ENCODE peak calls at places on chromosomes 7 and 10, in four cellular contexts. C is mesendoderm, D is IMR-90, E is H1. N is an unnamed sample.
A peak's percentile ranks its signal among the peaks of the same experiment; 100 is the strongest.

GRCh38 chr7:132055331-132056120 is 499.1 kb upstream of the PODXL start:
- DNase-seq in E (no peak), C (no peak), D (no peak), N (no peak)

GRCh38 chr7:151157645-151158329 is 9.7 kb downstream of the GBX1 start:
- DNase-seq in C (no peak), E (no peak), D (peak; percentile 26), N (no peak)

GRCh38 chr7:477626-478220 is 41.9 kb downstream of the PDGFA start:
- DNase-seq in C (no peak), D (peak; percentile 15), E (no peak), N (no peak)

GRCh38 chr7:129771928-129772479 is 160.5 kb downstream of the NRF1 start:
- DNase-seq in E (no peak), D (no peak), C (peak; percentile 41), N (peak; percentile 56)

GRCh38 chr7:33050425-33051318 is 11.9 kb downstream of the NT5C3A start:
- DNase-seq in E (no peak), C (peak; percentile 47), D (peak; percentile 59), N (no peak)

GRCh38 chr7:104096683-104097082 is 107.2 kb upstream of the RELN start:
- DNase-seq in C (peak; percentile 63), E (no peak), D (peak; percentile 18), N (no peak)

GRCh38 chr7:132251327-132251659 is 325.0 kb downstream of the PLXNA4 start:
- DNase-seq in E (no peak), C (peak; percentile 22), D (no peak), N (peak; percentile 44)

GRCh38 chr10:70267161-70267933 is 16.5 kb downstream of the NPFFR1 start:
- DNase-seq in C (peak; percentile 54), D (peak; percentile 98), E (no peak), N (peak; percentile 73)

GRCh38 chr7:121204537-121204936 is 124.3 kb upstream of the WNT16 start:
- DNase-seq in D (peak; percentile 32), E (no peak), C (no peak), N (no peak)

GRCh38 chr7:23357190-23358093 is 58.3 kb downstream of the MALSU1 start:
- DNase-seq in E (no peak), D (peak; percentile 56), C (peak; percentile 44), N (no peak)

GRCh38 chr10:24723788-24724380 is at the start of gene ARHGAP21:
- DNase-seq in E (no peak), D (peak; percentile 68), C (peak; percentile 82), N (peak; percentile 61)

GRCh38 chr7:20296444-20296843 is 34.3 kb upstream of the ITGB8 start:
- DNase-seq in D (no peak), C (no peak), E (no peak), N (no peak)

GRCh38 chr7:1085910-1086421 is 1.9 kb upstream of the GPER1 start:
- DNase-seq in C (no peak), D (peak; percentile 55), E (no peak), N (no peak)

GRCh38 chr10:69104994-69105790 is 17.3 kb downstream of the SRGN start:
- DNase-seq in D (no peak), C (no peak), E (no peak), N (no peak)

GRCh38 chr10:93678386-93678785 is 24.0 kb downstream of the FRA10AC1 start:
- DNase-seq in E (no peak), D (no peak), C (peak; percentile 82), N (no peak)

GRCh38 chr10:88915781-88916180 is 35.7 kb downstream of the STAMBPL1 start:
- DNase-seq in C (peak; percentile 82), E (no peak), D (no peak), N (no peak)

GRCh38 chr10:79886345-79886744 is 59.8 kb downstream of the NUTM2E start:
- DNase-seq in C (no peak), E (no peak), D (no peak), N (no peak)

GRCh38 chr10:83881647-83882046 is 257.7 kb upstream of the GHITM start:
- DNase-seq in D (no peak), C (no peak), E (no peak), N (no peak)

GRCh38 chr10:71225291-71226058 is 13.1 kb downstream of the UNC5B start:
- DNase-seq in C (no peak), D (no peak), E (no peak), N (no peak)

GRCh38 chr7:135193615-135194081 is 17.7 kb downstream of the WDR91 start:
- DNase-seq in C (no peak), E (no peak), D (peak; percentile 97), N (no peak)

GRCh38 chr7:30510124-30511074 is 5.8 kb upstream of the GGCT start:
- DNase-seq in D (peak; percentile 44), C (peak; percentile 54), E (no peak), N (no peak)

GRCh38 chr10:123669901-123670300 is 3.7 kb downstream of the GPR26 start:
- DNase-seq in E (no peak), C (no peak), D (no peak), N (no peak)

GRCh38 chr10:17435898-17436297 is 18.5 kb downstream of the ST8SIA6 start:
- DNase-seq in E (no peak), D (no peak), C (no peak), N (no peak)

GRCh38 chr7:35613150-35613549 is 81.8 kb downstream of the HERPUD2 start:
- DNase-seq in C (no peak), E (no peak), D (peak; percentile 57), N (no peak)

GRCh38 chr10:70815504-70816219 is at the start of gene SGPL1:
- DNase-seq in E (peak; percentile 46), D (peak; percentile 71), C (peak; percentile 90), N (peak; percentile 86)

GRCh38 chr10:1309969-1310789 is 254.0 kb downstream of the WDR37 start:
- DNase-seq in E (peak; percentile 25), D (no peak), C (peak; percentile 63), N (peak; percentile 73)

GRCh38 chr10:49615721-49616120 is 1.9 kb downstream of the CHAT start:
- DNase-seq in E (no peak), C (no peak), D (no peak), N (peak; percentile 15)

GRCh38 chr10:74730246-74730645 is 96.2 kb upstream of the KAT6B start:
- DNase-seq in C (peak; percentile 67), D (no peak), E (peak; percentile 56), N (peak; percentile 76)

GRCh38 chr7:41924798-41925197 is 221.9 kb upstream of the INHBA start:
- DNase-seq in D (no peak), E (no peak), C (no peak), N (no peak)

GRCh38 chr7:40199076-40199802 is 64.4 kb downstream of the SUGCT start:
- DNase-seq in E (no peak), C (peak; percentile 24), D (peak; percentile 63), N (no peak)

GRCh38 chr7:121531175-121532070 is 135.3 kb upstream of the FAM3C start:
- DNase-seq in C (peak; percentile 80), E (no peak), D (no peak), N (no peak)

GRCh38 chr10:76902949-76903348 is 734.7 kb downstream of the KCNMA1 start:
- DNase-seq in D (no peak), E (peak; percentile 31), C (peak; percentile 60), N (peak; percentile 77)

GRCh38 chr7:36638586-36639265 is 85.6 kb downstream of the AOAH start:
- DNase-seq in E (no peak), D (no peak), C (no peak), N (no peak)

GRCh38 chr10:80199828-80200227 is 5.5 kb downstream of the ANXA11 start:
- DNase-seq in E (no peak), C (peak; percentile 46), D (peak; percentile 82), N (no peak)

GRCh38 chr7:85234746-85235145 is 47.9 kb upstream of the SEMA3D start:
- DNase-seq in E (no peak), C (no peak), D (peak; percentile 32), N (no peak)

GRCh38 chr7:46610746-46611145 is 689.7 kb upstream of the IGFBP3 start:
- DNase-seq in D (peak; percentile 13), E (no peak), C (no peak), N (no peak)

GRCh38 chr7:103771294-103771693 is 218.2 kb downstream of the RELN start:
- DNase-seq in D (no peak), E (no peak), C (peak; percentile 68), N (peak; percentile 49)

GRCh38 chr10:17744395-17744841 is 7.6 kb upstream of the TMEM236 start:
- DNase-seq in C (no peak), E (no peak), D (no peak), N (no peak)

DNA sequence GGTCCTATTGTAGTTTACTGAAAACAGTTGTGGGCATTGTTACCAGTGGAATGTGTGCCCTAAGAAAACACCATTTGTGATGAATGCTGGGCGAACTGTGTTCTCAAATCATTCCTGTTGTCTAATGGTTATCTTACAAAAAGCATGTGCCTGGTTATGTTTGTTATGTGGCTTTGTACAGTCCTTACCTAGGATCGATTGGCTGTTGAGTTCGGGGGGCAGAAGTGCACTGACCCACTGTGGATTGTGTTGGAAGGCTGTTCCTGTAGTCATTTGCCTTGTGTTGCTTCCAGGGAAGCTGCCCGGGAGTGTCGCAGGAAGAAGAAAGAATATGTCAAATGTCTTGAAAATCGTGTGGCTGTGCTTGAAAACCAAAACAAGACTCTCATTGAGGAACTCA is 84.3 kb downstream of the CREM start:
- DNase-seq in D (no peak), C (no peak), E (no peak), N (no peak)
- H4K5ac ChIP-seq in D (no peak overlapping the region), C (no peak overlapping the region), E (no peak overlapping the region), N (no peak overlapping the region)

GRCh38 chr7:65279795-65280194 is 93.9 kb upstream of the ZNF92 start:
- DNase-seq in E (no peak), C (no peak), D (no peak), N (no peak)
- H4K5ac ChIP-seq in E (no peak overlapping the region), C (no peak overlapping the region), D (no peak overlapping the region), N (no peak overlapping the region)

GRCh38 chr7:149782682-149783345 is 9.4 kb upstream of the ZNF467 start:
- DNase-seq in C (no peak), D (no peak), E (no peak), N (no peak)

GRCh38 chr7:149781921-149782320 is 8.5 kb upstream of the ZNF467 start:
- DNase-seq in C (no peak), E (no peak), D (no peak), N (no peak)

GRCh38 chr7:149785402-149785801 is 12.0 kb upstream of the ZNF467 start:
- DNase-seq in D (no peak), C (no peak), E (no peak), N (no peak)

GRCh38 chr7:149784251-149784608 is 10.8 kb upstream of the ZNF467 start:
- DNase-seq in C (no peak), D (no peak), E (no peak), N (no peak)

GRCh38 chr7:149783386-149784250 is 10.2 kb upstream of the ZNF467 start:
- DNase-seq in C (no peak), D (no peak), E (no peak), N (no peak)
- H4K5ac ChIP-seq in C (no peak overlapping the region), D (no peak overlapping the region), E (no peak overlapping the region), N (no peak overlapping the region)

GRCh38 chr10:92662852-92663251 is 26.9 kb upstream of the HHEX start:
- DNase-seq in D (no peak), E (no peak), C (peak; percentile 36), N (no peak)

GRCh38 chr10:92656266-92656961 is 33.3 kb upstream of the HHEX start:
- DNase-seq in C (no peak), E (no peak), D (no peak), N (no peak)

GRCh38 chr10:92655426-92655825 is 34.3 kb upstream of the HHEX start:
- DNase-seq in D (peak; percentile 38), E (no peak), C (no peak), N (no peak)

DNA sequence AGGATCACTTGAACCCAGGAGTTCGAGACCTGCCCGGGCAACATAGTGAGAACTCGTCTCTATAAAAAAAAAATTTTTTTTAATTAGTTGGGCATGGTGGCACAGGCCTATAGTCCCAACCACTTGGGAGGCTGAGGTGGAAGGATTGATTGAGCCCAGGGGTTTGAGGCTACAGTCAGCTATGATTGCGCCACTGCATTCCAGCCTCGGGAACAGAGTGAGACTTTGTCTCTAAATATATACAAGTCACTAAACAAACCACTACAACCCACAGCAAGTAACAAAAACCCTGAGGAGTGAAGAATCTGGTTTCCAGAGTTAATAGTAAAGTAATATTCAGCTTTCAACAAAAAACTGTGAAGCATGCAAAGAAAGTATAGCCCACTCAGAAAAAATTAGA is 32.7 kb upstream of the HHEX start:
- DNase-seq in D (peak; percentile 41), C (no peak), E (no peak), N (no peak)
- H4K5ac ChIP-seq in D (no peak overlapping the region), C (no peak overlapping the region), E (no peak overlapping the region), N (no peak overlapping the region)